ENCODE peak calls at places on chromosomes 2 and 18, in nine cellular contexts. J is tibial nerve, X is right lobe of liver, Q is heart left ventricle, C is A549, L is upper lobe of left lung, M is HepG2, N is IMR-90, E is ovary. D is an unnamed sample.

GRCh38 chr2:10454505-10454904 is 6.4 kb upstream of the ODC1 start:
- DNase-seq in X (peak), E (no peak), J (no peak), L (no peak), M (no peak), Q (peak), N (no peak), C (no peak), D (no peak)

GRCh38 chr2:238716171-238716570 is 131.7 kb upstream of the TWIST2 start:
- DNase-seq in C (no peak), N (no peak), J (no peak), L (no peak), E (no peak), Q (no peak), X (no peak), M (no peak), D (no peak)

GRCh38 chr2:233814436-233814835 is 36.3 kb downstream of the MROH2A start:
- DNase-seq in N (no peak), J (no peak), E (no peak), Q (no peak), C (no peak), M (no peak), X (peak), L (peak), D (no peak)

GRCh38 chr18:8798996-8799395 is 93.6 kb downstream of the MTCL1 start:
- DNase-seq in M (no peak), X (no peak), E (no peak), Q (peak), J (no peak), L (no peak), N (no peak), C (peak), D (peak)

GRCh38 chr2:74849228-74849892 is 15.4 kb downstream of the HK2 start:
- DNase-seq in J (no peak), L (peak), N (peak), C (no peak), E (no peak), Q (peak), M (no peak), X (no peak), D (peak)

GRCh38 chr2:68901199-68901515 is 30.0 kb upstream of the BMP10 start:
- DNase-seq in Q (no peak), N (peak), J (no peak), L (no peak), X (no peak), M (peak), E (no peak), C (no peak), D (no peak)

GRCh38 chr2:230793573-230794359 is 71.0 kb upstream of the ITM2C start:
- DNase-seq in E (peak), M (no peak), N (peak), L (peak), X (no peak), C (peak), J (peak), Q (peak), D (peak)

GRCh38 chr2:101806123-101806522 is 108.6 kb downstream of the MAP4K4 start:
- DNase-seq in X (no peak), Q (no peak), L (no peak), E (no peak), N (peak), M (peak), C (peak), J (no peak), D (no peak)

GRCh38 chr2:236690726-236691125 is 121.1 kb downstream of the ACKR3 start:
- DNase-seq in X (no peak), J (no peak), L (no peak), C (no peak), M (no peak), Q (no peak), E (no peak), N (no peak), D (no peak)

GRCh38 chr2:1231664-1232063 is 181.6 kb upstream of the TPO start:
- DNase-seq in L (no peak), N (no peak), C (peak), X (no peak), M (peak), Q (no peak), E (no peak), J (no peak), D (no peak)

GRCh38 chr2:241123816-241124536 is 21.9 kb upstream of the MTERF4 start:
- DNase-seq in C (no peak), Q (no peak), E (no peak), L (no peak), J (no peak), N (no peak), M (no peak), X (peak), D (no peak)

GRCh38 chr18:76348267-76349066 is 146.6 kb downstream of the ZNF516 start:
- DNase-seq in L (no peak), M (peak), J (no peak), X (peak), N (no peak), Q (no peak), E (peak), C (no peak), D (no peak)

GRCh38 chr2:110204408-110205385 is at the start of gene NPHP1:
- DNase-seq in X (peak), L (peak), N (peak), M (peak), C (peak), Q (peak), E (peak), J (peak), D (peak)
- H3K4me3 ChIP-seq in X (peak), L (peak), N (peak), M (peak), C (peak), Q (peak), E (peak), J (peak), D (peak)

GRCh38 chr2:172098650-172099471 is 3.8 kb downstream of the DLX2 start:
- DNase-seq in N (peak), C (peak), L (no peak), E (peak), M (peak), X (no peak), Q (peak), J (no peak), D (no peak)
- TF ChIP-seq POLR2A in N (peak), C (peak), L (no peak), E (no peak), M (no peak), X (no peak), Q (no peak), J (no peak), D (no peak)

GRCh38 chr18:5995626-5996025 is 100.3 kb upstream of the TMEM200C start:
- DNase-seq in E (no peak), C (no peak), N (no peak), M (no peak), X (no peak), L (no peak), Q (no peak), J (no peak), D (no peak)
- H3K4me3 ChIP-seq in E (no peak), C (no peak), N (no peak), M (no peak), X (no peak), L (no peak), Q (no peak), J (no peak), D (no peak)

DNA sequence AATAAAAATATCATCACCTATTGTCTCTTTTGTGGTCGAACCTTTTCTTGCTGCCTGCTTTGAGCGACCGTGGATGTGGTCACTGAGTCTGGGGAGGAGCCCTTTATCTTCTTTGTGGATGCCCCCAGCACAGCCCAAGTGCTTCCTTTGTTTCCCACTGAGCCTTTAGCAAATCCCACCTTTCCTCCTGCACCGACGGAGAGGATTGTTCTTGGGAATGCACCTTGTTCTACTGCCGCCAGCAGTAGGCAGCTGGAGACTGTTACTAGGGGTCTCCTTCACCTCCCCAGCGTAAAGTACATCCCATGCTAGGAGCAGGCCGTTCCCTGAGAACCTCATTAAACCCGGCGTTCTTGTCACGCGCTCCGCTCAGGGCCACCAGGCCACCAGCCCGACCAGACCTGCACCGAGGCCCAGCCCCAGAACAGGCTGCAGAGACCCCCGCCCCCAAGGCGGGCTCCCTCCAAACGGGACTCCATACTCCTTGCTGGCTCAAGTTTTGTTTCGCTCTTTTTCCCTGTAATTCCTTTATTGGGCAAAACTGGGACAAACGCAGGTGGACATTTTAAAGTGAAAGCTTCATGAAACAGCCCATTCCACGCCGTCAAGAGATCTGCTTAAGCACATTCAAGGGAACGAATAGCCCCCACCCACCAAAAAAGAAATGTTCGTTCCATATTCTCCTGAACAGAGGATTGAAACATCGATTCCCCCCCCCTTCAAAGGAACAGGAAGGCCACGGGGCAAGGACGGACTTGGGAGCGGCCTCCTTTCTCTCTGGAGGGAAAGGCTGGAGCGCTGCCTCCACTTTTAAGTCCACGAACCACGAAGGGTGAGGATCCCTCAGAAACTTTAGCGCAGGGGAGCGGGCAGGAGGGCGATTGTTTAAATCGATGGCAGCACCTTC is 1.1 kb upstream of the MAT2A start:
- DNase-seq in Q (peak), L (peak), J (peak), M (peak), N (no peak), C (peak), E (peak), X (peak), D (peak)
- TF ChIP-seq POLR2A in Q (no peak), L (no peak), J (no peak), M (peak), N (no peak), C (peak), E (peak), X (peak), D (no peak)

GRCh38 chr2:110166246-110166645 is 38.6 kb downstream of the NPHP1 start:
- DNase-seq in X (no peak), M (no peak), E (no peak), L (no peak), Q (no peak), C (no peak), J (no peak), N (peak), D (no peak)
- H3K4me3 ChIP-seq in X (no peak), M (no peak), E (no peak), L (no peak), Q (no peak), C (no peak), J (no peak), N (no peak), D (no peak)

DNA sequence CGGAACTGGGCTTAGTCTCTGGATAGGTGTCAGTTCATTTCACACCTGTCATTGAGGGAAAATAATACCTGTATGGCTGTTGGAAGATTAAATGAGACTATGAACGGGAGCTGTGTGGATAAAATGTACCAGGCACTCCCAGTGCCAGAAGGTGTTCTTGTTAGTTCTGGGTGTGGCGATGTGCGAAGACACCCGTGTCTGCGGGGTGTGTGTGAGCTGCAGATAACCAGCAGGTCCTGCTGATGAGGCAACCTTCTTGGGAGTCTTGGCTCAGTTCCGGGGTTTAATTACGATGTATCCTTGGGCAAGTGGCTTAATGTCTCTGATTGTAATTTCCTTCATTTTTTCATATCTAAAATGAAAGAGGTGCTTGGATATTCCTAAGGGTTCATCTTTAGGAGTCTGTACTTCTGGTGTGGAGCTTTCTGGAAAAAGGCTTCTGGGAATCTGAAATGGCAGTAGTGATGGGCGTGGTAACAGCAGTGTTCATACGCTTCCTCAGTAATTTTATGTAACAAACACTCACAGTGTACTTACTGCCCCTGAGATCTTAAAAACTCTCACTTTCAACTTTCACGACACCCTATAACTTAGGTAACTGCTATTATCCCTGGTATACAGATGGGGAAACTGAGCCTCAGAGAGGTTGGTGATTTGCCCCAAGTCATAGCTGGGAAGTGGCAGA is 35.0 kb downstream of the NEDD4L start:
- DNase-seq in C (no peak), M (no peak), L (peak), N (no peak), E (no peak), J (no peak), Q (no peak), X (no peak), D (no peak)
- TF ChIP-seq POLR2A in C (no peak), M (no peak), L (no peak), N (no peak), E (no peak), J (no peak), Q (no peak), X (no peak), D (no peak)

DNA sequence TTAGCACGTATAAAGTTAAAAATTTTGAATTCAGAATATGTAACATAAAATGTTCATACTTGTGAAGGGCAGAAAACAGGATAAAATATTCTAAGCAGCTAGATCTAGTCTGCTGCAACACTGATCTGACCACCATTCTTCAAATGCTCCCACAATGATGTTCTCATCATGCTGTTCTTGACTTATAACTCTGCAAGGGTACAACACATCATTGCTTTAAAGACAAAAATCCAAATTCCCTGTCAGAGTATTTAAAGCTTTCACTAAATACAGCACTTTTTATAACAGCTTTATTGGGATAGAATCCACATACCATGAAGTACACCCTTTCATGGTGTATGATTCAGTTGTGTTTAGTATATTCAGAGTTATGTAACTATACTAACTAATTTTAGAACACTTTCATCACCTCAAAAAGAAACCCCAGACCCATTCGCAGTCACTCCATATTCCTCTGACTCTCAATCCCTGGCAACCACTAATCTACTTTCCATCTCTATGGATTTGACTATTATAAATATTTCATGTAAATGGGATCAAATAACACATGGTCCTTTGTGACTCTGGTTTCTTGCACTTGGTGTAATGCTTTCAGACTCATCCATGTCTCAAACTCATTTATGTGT is 56.4 kb downstream of the MAP4K3 start:
- DNase-seq in X (no peak), J (no peak), M (no peak), N (peak), E (no peak), L (no peak), C (no peak), Q (no peak), D (no peak)
- H3K4me3 ChIP-seq in X (no peak), J (no peak), M (no peak), N (no peak), E (no peak), L (no peak), C (no peak), Q (no peak), D (no peak)

GRCh38 chr18:1917546-1917945 is 653.8 kb downstream of the METTL4 start:
- DNase-seq in X (no peak), Q (no peak), L (no peak), C (no peak), N (no peak), J (no peak), M (no peak), E (no peak), D (no peak)
- TF ChIP-seq POLR2A in X (no peak), Q (no peak), L (no peak), C (no peak), N (no peak), J (no peak), M (no peak), E (no peak), D (no peak)

DNA sequence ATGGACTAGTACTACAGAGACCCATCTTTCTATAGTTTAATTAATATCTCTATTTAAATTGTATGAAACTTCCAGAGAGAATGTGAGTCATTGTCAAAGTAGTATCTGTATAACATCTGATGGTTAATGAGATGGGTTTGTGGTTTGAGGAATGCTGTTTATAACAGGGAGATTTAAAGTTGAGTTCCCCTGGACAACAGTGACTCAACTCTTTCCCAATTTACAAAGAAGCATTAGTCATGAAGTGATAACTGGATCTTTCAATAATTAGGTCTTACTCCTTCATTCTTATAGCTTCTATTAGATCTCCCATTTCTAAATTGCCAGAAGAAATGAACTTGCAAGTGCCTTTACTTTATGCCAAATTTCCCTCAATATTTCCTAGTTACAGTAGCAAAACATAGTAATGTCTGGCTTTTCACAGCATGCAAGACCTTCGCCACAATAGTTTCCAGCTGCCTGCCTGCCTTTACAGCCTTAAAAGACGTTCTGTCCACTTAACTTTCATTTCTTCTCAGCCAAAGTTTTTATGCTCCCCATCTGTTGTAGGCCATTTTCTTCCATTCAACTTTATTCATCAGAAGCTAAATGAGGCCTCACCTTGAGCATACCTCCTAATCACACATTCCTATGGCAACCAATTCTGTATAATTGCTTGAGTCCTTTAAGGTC is 47.7 kb upstream of the WDR75 start:
- DNase-seq in C (peak), N (peak), X (no peak), J (no peak), L (no peak), M (no peak), Q (peak), E (no peak), D (no peak)
- H3K4me3 ChIP-seq in C (no peak), N (no peak), X (no peak), J (no peak), L (no peak), M (no peak), Q (no peak), E (no peak), D (no peak)

DNA sequence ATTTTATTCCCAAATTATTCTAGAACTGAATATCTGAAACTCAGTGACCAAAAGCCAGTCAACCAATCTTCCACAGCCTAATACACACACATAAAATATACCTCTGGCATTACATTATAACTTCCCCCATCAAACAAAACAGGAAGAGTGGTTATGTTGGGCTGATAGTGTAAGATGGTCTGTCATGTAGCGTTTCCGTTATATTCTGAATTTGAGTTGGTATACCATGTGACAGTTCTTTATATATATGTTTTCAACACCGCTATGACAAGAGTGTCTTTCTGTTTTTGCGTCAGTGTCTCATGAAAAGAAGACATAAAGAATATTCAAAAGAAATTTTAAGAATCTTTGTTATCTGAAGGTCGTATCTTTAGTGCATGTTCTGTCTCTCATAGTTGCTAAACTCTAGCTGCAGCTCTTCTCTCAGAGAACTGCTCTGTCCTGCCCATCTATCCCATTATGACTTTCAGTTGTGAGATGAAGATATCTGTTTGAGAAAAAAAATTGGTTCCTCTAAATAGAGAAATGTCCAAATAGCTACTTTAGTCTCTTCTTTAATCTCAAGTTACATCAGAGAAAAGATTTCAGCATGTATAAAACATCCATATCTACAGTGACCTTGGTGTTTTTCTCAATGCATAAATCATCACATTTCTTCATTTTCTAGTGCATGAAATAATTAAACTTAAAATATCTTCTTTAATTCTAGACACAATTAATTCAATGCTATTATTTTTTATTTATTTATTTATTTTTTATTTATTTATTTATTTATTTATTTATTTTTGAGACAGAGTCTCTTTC is 24.1 kb upstream of the PSME4 start:
- DNase-seq in C (no peak), N (no peak), J (no peak), L (no peak), E (no peak), X (no peak), M (no peak), Q (no peak), D (no peak)
- TF ChIP-seq POLR2A in C (no peak), N (no peak), J (no peak), L (no peak), E (no peak), X (no peak), M (no peak), Q (no peak), D (no peak)

D was measured in testis.